ENCODE peak calls at places on chromosome 4, in four cellular contexts. One of them, this sample, is unnamed.

GRCh38 chr4:186820371-186820990 is 96.8 kb upstream of the FAT1 start:
- DNase-seq in HepG2: no peak
- DNase-seq in A549: no peak
- DNase-seq in GM12878: no peak
- DNase-seq in this sample: no peak

GRCh38 chr4:78864405-78865024 is 74.7 kb downstream of the PAQR3 start:
- DNase-seq in A549: peak
- DNase-seq in HepG2: peak
- DNase-seq in GM12878: peak
- DNase-seq in this sample: peak

GRCh38 chr4:138113819-138114415 is 128.2 kb downstream of the SLC7A11 start:
- DNase-seq in HepG2: peak
- DNase-seq in GM12878: no peak
- DNase-seq in A549: no peak
- DNase-seq in this sample: no peak

GRCh38 chr4:188439641-188440311 is 300.5 kb downstream of the TRIML1 start:
- DNase-seq in HepG2: no peak
- DNase-seq in A549: peak
- DNase-seq in GM12878: no peak
- DNase-seq in this sample: no peak

GRCh38 chr4:95268819-95269565 is 279.8 kb downstream of the UNC5C start:
- DNase-seq in A549: no peak
- DNase-seq in GM12878: no peak
- DNase-seq in HepG2: no peak
- DNase-seq in this sample: no peak

GRCh38 chr4:98657531-98658286 is 702 bp downstream of the TSPAN5 start:
- DNase-seq in GM12878: no peak
- DNase-seq in A549: peak
- DNase-seq in HepG2: no peak
- DNase-seq in this sample: no peak

GRCh38 chr4:150004481-150004880 is 73.8 kb upstream of the DCLK2 start:
- DNase-seq in HepG2: no peak
- DNase-seq in GM12878: no peak
- DNase-seq in A549: peak
- DNase-seq in this sample: no peak

GRCh38 chr4:149999485-150000074 is 78.7 kb upstream of the DCLK2 start:
- DNase-seq in A549: peak
- DNase-seq in GM12878: no peak
- DNase-seq in HepG2: peak
- DNase-seq in this sample: no peak

GRCh38 chr4:173517781-173518371 is 12.2 kb downstream of the HAND2 start:
- DNase-seq in A549: no peak
- DNase-seq in GM12878: no peak
- DNase-seq in HepG2: no peak
- DNase-seq in this sample: no peak

GRCh38 chr4:41222259-41222658 is 7.9 kb upstream of the APBB2 start:
- DNase-seq in A549: no peak
- DNase-seq in HepG2: no peak
- DNase-seq in GM12878: no peak
- DNase-seq in this sample: no peak

GRCh38 chr4:156536661-156537060 is 434.9 kb downstream of the PDGFC start:
- DNase-seq in GM12878: no peak
- DNase-seq in A549: no peak
- DNase-seq in HepG2: no peak
- DNase-seq in this sample: no peak

GRCh38 chr4:24928708-24929107 is 15.9 kb upstream of the CCDC149 start:
- DNase-seq in A549: no peak
- DNase-seq in HepG2: no peak
- DNase-seq in GM12878: no peak
- DNase-seq in this sample: no peak

GRCh38 chr4:95536650-95537049 is 12.1 kb downstream of the UNC5C start:
- DNase-seq in GM12878: no peak
- DNase-seq in HepG2: no peak
- DNase-seq in A549: no peak
- DNase-seq in this sample: no peak

GRCh38 chr4:174212061-174212460 is 71.4 kb downstream of the FBXO8 start:
- DNase-seq in HepG2: no peak
- DNase-seq in GM12878: no peak
- DNase-seq in A549: no peak
- DNase-seq in this sample: no peak

GRCh38 chr4:83556006-83556712 is 20.3 kb downstream of the GPAT3 start:
- DNase-seq in HepG2: no peak
- DNase-seq in A549: no peak
- DNase-seq in GM12878: no peak
- DNase-seq in this sample: no peak

GRCh38 chr4:72846280-72847111 is 223.0 kb downstream of the COX18 start:
- DNase-seq in HepG2: peak
- DNase-seq in GM12878: no peak
- DNase-seq in A549: peak
- DNase-seq in this sample: peak

GRCh38 chr4:92551616-92552015 is 247.8 kb downstream of the GRID2 start:
- DNase-seq in A549: no peak
- DNase-seq in HepG2: no peak
- DNase-seq in GM12878: no peak
- DNase-seq in this sample: no peak

GRCh38 chr4:145840162-145840768 is 98.4 kb downstream of the ZNF827 start:
- DNase-seq in A549: peak
- DNase-seq in HepG2: peak
- DNase-seq in GM12878: peak
- DNase-seq in this sample: peak

GRCh38 chr4:181437895-181438294 is 805.3 kb upstream of the TENM3 start:
- DNase-seq in HepG2: no peak
- DNase-seq in A549: no peak
- DNase-seq in GM12878: no peak
- DNase-seq in this sample: no peak

GRCh38 chr4:121656269-121656641 is 40.5 kb downstream of the ANXA5 start:
- DNase-seq in A549: peak
- DNase-seq in HepG2: peak
- DNase-seq in GM12878: peak
- DNase-seq in this sample: peak

GRCh38 chr4:6354626-6355025 is 85.0 kb downstream of the WFS1 start:
- DNase-seq in HepG2: no peak
- DNase-seq in GM12878: no peak
- DNase-seq in A549: no peak
- DNase-seq in this sample: no peak

GRCh38 chr4:149987330-149987751 is 90.9 kb upstream of the DCLK2 start:
- DNase-seq in HepG2: no peak
- DNase-seq in A549: no peak
- DNase-seq in GM12878: no peak
- DNase-seq in this sample: no peak

GRCh38 chr4:3462790-3463415 is at the start of gene DOK7:
- DNase-seq in HepG2: no peak
- DNase-seq in A549: no peak
- DNase-seq in GM12878: no peak
- DNase-seq in this sample: peak

GRCh38 chr4:90951037-90951436 is 823.8 kb downstream of the CCSER1 start:
- DNase-seq in HepG2: peak
- DNase-seq in A549: peak
- DNase-seq in GM12878: no peak
- DNase-seq in this sample: no peak

GRCh38 chr4:101693842-101694398 is 96.6 kb upstream of the BANK1 start:
- DNase-seq in A549: peak
- DNase-seq in GM12878: no peak
- DNase-seq in HepG2: no peak
- DNase-seq in this sample: no peak

GRCh38 chr4:2732526-2732925 is 23.6 kb downstream of the TNIP2 start:
- DNase-seq in HepG2: no peak
- DNase-seq in GM12878: no peak
- DNase-seq in A549: no peak
- DNase-seq in this sample: no peak

GRCh38 chr4:164807611-164808010 is 53.7 kb downstream of the SMIM31 start:
- DNase-seq in HepG2: peak
- DNase-seq in GM12878: no peak
- DNase-seq in A549: peak
- DNase-seq in this sample: no peak

GRCh38 chr4:99809326-99809725 is 7.3 kb upstream of the DAPP1 start:
- DNase-seq in GM12878: no peak
- DNase-seq in A549: no peak
- DNase-seq in HepG2: no peak
- DNase-seq in this sample: no peak

GRCh38 chr4:148634476-148634875 is 192.3 kb upstream of the NR3C2 start:
- DNase-seq in A549: no peak
- DNase-seq in GM12878: no peak
- DNase-seq in HepG2: no peak
- DNase-seq in this sample: no peak

DNA sequence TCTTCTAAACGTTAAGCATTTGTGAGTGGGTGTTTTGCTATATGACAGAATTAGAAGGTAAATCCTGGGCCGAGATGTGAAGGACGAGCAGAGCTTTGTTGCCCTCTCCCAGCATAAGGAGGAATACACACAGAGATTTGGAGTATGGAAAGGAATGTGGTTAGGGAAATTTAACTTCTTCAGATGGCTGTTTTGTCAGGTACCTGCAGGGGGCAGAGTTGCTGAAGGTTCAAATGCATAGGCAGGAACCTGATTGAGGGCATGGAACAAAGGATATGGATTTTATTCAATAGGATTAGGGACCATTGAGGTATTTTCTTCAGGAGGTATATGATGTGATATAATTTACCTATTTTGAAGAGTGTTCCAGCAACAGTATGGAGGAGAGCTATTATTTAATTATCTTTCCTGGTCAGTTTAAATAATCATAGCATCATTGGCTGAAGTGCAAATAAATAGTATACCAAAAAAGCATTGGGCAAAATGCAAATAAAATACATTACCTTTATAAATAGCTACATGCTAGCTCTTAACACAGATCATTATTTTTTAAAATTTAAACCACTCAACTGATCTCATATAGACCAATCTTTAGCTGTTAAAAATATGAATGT is 143.6 kb downstream of the SLIT2 start:
- DNase-seq in GM12878: no peak
- DNase-seq in HepG2: peak
- DNase-seq in A549: peak
- DNase-seq in this sample: peak
- TF ChIP-seq POLR2AphosphoS2 in GM12878: no peak
- TF ChIP-seq POLR2AphosphoS2 in HepG2: no peak
- TF ChIP-seq POLR2AphosphoS2 in A549: no peak
- TF ChIP-seq POLR2AphosphoS2 in this sample: no peak

GRCh38 chr4:184764601-184765000 is 30.7 kb upstream of the CENPU start:
- DNase-seq in HepG2: no peak
- DNase-seq in A549: no peak
- DNase-seq in GM12878: no peak
- DNase-seq in this sample: no peak

GRCh38 chr4:184768296-184768695 is 34.4 kb upstream of the CENPU start:
- DNase-seq in HepG2: no peak
- DNase-seq in GM12878: no peak
- DNase-seq in A549: no peak
- DNase-seq in this sample: no peak

GRCh38 chr4:184766421-184766820 is 32.5 kb upstream of the CENPU start:
- DNase-seq in GM12878: no peak
- DNase-seq in A549: no peak
- DNase-seq in HepG2: no peak
- DNase-seq in this sample: no peak

GRCh38 chr4:184763150-184763780 is 29.4 kb upstream of the CENPU start:
- DNase-seq in GM12878: no peak
- DNase-seq in A549: no peak
- DNase-seq in HepG2: no peak
- DNase-seq in this sample: no peak

GRCh38 chr4:184765473-184766346 is 31.8 kb upstream of the CENPU start:
- DNase-seq in HepG2: no peak
- DNase-seq in A549: no peak
- DNase-seq in GM12878: no peak
- DNase-seq in this sample: no peak
- TF ChIP-seq POLR2AphosphoS2 in HepG2: no peak
- TF ChIP-seq POLR2AphosphoS2 in A549: no peak
- TF ChIP-seq POLR2AphosphoS2 in GM12878: no peak
- TF ChIP-seq POLR2AphosphoS2 in this sample: no peak

GRCh38 chr4:183515411-183515810 is 10.6 kb downstream of the ING2 start:
- DNase-seq in A549: no peak
- DNase-seq in HepG2: no peak
- DNase-seq in GM12878: no peak
- DNase-seq in this sample: no peak

GRCh38 chr4:183522821-183523220 is 18.0 kb downstream of the ING2 start:
- DNase-seq in GM12878: no peak
- DNase-seq in A549: no peak
- DNase-seq in HepG2: no peak
- DNase-seq in this sample: no peak

GRCh38 chr4:183517781-183518180 is 12.9 kb downstream of the ING2 start:
- DNase-seq in HepG2: no peak
- DNase-seq in A549: no peak
- DNase-seq in GM12878: no peak
- DNase-seq in this sample: no peak
- TF ChIP-seq POLR2AphosphoS2 in HepG2: no peak
- TF ChIP-seq POLR2AphosphoS2 in A549: no peak
- TF ChIP-seq POLR2AphosphoS2 in GM12878: no peak
- TF ChIP-seq POLR2AphosphoS2 in this sample: no peak

GRCh38 chr4:7859350-7859749 is 80.3 kb downstream of the AFAP1 start:
- DNase-seq in HepG2: no peak
- DNase-seq in GM12878: no peak
- DNase-seq in A549: no peak
- DNase-seq in this sample: no peak

GRCh38 chr4:7863911-7864681 is 75.6 kb downstream of the AFAP1 start:
- DNase-seq in A549: peak
- DNase-seq in HepG2: peak
- DNase-seq in GM12878: no peak
- DNase-seq in this sample: peak

GRCh38 chr4:7860600-7861158 is 79.0 kb downstream of the AFAP1 start:
- DNase-seq in HepG2: no peak
- DNase-seq in A549: no peak
- DNase-seq in GM12878: no peak
- DNase-seq in this sample: no peak

GRCh38 chr4:7862561-7863200 is 77.0 kb downstream of the AFAP1 start:
- DNase-seq in GM12878: no peak
- DNase-seq in HepG2: no peak
- DNase-seq in A549: no peak
- DNase-seq in this sample: no peak

GRCh38 chr4:7861440-7861881 is 78.2 kb downstream of the AFAP1 start:
- DNase-seq in A549: peak
- DNase-seq in GM12878: no peak
- DNase-seq in HepG2: no peak
- DNase-seq in this sample: no peak
- TF ChIP-seq POLR2AphosphoS2 in A549: no peak
- TF ChIP-seq POLR2AphosphoS2 in GM12878: no peak
- TF ChIP-seq POLR2AphosphoS2 in HepG2: no peak
- TF ChIP-seq POLR2AphosphoS2 in this sample: no peak

GRCh38 chr4:75137302-75137701 is 204.4 kb downstream of the PARM1 start:
- DNase-seq in A549: no peak
- DNase-seq in GM12878: no peak
- DNase-seq in HepG2: no peak
- DNase-seq in this sample: no peak
- TF ChIP-seq POLR2AphosphoS2 in A549: no peak
- TF ChIP-seq POLR2AphosphoS2 in GM12878: no peak
- TF ChIP-seq POLR2AphosphoS2 in HepG2: no peak
- TF ChIP-seq POLR2AphosphoS2 in this sample: no peak

DNA sequence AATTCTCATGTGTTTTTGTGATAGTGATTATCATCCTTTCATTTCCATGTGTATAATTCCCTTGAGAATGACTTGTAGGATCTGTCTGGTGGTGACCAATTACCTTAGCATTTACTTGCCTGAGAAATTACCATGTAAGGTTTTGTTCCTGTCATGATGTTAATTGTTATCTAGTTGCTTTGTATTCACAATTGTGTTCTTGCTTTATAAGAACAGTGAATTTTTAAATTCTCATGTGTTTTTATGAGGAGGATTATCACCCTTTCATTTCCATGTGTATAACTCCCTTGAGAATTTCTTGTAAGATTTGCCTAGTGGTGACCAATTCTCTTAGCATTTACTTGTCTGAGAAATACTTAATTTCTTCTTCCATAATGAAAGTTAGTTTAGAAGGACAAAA is 758.2 kb upstream of the NDST4 start:
- DNase-seq in GM12878: no peak
- DNase-seq in A549: no peak
- DNase-seq in HepG2: no peak
- DNase-seq in this sample: no peak
- TF ChIP-seq POLR2AphosphoS2 in GM12878: no peak
- TF ChIP-seq POLR2AphosphoS2 in A549: no peak
- TF ChIP-seq POLR2AphosphoS2 in HepG2: no peak
- TF ChIP-seq POLR2AphosphoS2 in this sample: no peak